ENCODE peak calls at places on chromosome 22, in five cellular contexts. B, W, K, E and H are unnamed samples.

GRCh38 chr22:24542641-24543040 is 12.3 kb downstream of the GUCD1 start:
- ATAC-seq in B (no peak), W (no peak), K (no peak), E (no peak), H (no peak)

GRCh38 chr22:46007848-46008261 is 30.9 kb upstream of the WNT7B start:
- ATAC-seq in B (no peak), W (no peak), K (no peak), E (no peak), H (peak; percentile 83)

GRCh38 chr22:33599596-33599995 is 320.7 kb downstream of the LARGE1 start:
- ATAC-seq in B (no peak), W (no peak), K (no peak), E (no peak), H (no peak)

GRCh38 chr22:41260871-41261270 is 20.1 kb upstream of the CHADL start:
- ATAC-seq in B (no peak), W (no peak), K (no peak), E (no peak), H (no peak)

GRCh38 chr22:45612940-45613339 is 58.7 kb upstream of the ATXN10 start:
- ATAC-seq in B (no peak), W (no peak), K (no peak), E (no peak), H (peak; percentile 8)

GRCh38 chr22:23696326-23696851 is 5.6 kb downstream of the RGL4 start:
- ATAC-seq in B (no peak), W (peak; percentile 98), K (no peak), E (no peak), H (no peak)

GRCh38 chr22:47095395-47096122 is 333.1 kb downstream of the TBC1D22A start:
- ATAC-seq in B (no peak), W (no peak), K (no peak), E (no peak), H (no peak)

GRCh38 chr22:22111267-22111751 is 128.7 kb upstream of the TOP3B start:
- ATAC-seq in B (peak; percentile 36), W (peak; percentile 90), K (peak; percentile 76), E (peak; percentile 81), H (no peak)

GRCh38 chr22:46112405-46112804 is 37.9 kb upstream of the PPARA start:
- ATAC-seq in B (no peak), W (no peak), K (no peak), E (no peak), H (no peak)

GRCh38 chr22:24831678-24832077 is 25.7 kb downstream of the SGSM1 start:
- ATAC-seq in B (no peak), W (no peak), K (no peak), E (no peak), H (no peak)

GRCh38 chr22:45551310-45552016 is 48.8 kb downstream of the FBLN1 start:
- ATAC-seq in B (no peak), W (no peak), K (no peak), E (no peak), H (no peak)

GRCh38 chr22:30007361-30007760 is 72.9 kb upstream of the HORMAD2 start:
- ATAC-seq in B (no peak), W (no peak), K (no peak), E (no peak), H (no peak)

GRCh38 chr22:25970348-25970995 is 198.8 kb upstream of the SEZ6L start:
- ATAC-seq in B (no peak), W (no peak), K (no peak), E (no peak), H (no peak)

GRCh38 chr22:25053153-25053805 is 100.8 kb downstream of the KIAA1671 start:
- ATAC-seq in B (no peak), W (no peak), K (no peak), E (no peak), H (no peak)

GRCh38 chr22:40874016-40874415 is 12.1 kb upstream of the DNAJB7 start:
- ATAC-seq in B (no peak), W (no peak), K (no peak), E (no peak), H (no peak)

GRCh38 chr22:34427436-34427835 is 507.2 kb upstream of the LARGE1 start:
- ATAC-seq in B (no peak), W (no peak), K (no peak), E (no peak), H (no peak)

GRCh38 chr22:10741210-10741609 is 4786.8 kb upstream of the OR11H1 start:
- ATAC-seq in B (peak; percentile 18), W (no peak), K (peak; percentile 39), E (no peak), H (no peak)

GRCh38 chr22:35605787-35606492 is 11.2 kb downstream of the MB start:
- ATAC-seq in B (no peak), W (no peak), K (no peak), E (no peak), H (no peak)

GRCh38 chr22:26194877-26195276 is 25.6 kb downstream of the SEZ6L start:
- ATAC-seq in B (no peak), W (no peak), K (no peak), E (no peak), H (no peak)

GRCh38 chr22:41360126-41360525 is 21.6 kb upstream of the TEF start:
- ATAC-seq in B (peak; percentile 90), W (no peak), K (no peak), E (peak; percentile 44), H (no peak)

GRCh38 chr22:38732251-38732815 is 23.5 kb downstream of the SUN2 start:
- ATAC-seq in B (no peak), W (no peak), K (no peak), E (no peak), H (peak; percentile 14)

GRCh38 chr22:48619721-48620120 is 1208.0 kb downstream of the BRD1 start:
- ATAC-seq in B (no peak), W (no peak), K (no peak), E (no peak), H (no peak)

GRCh38 chr22:40951795-40952602 is 821 bp downstream of the RBX1 start:
- ATAC-seq in B (peak; percentile 8), W (peak; percentile 32), K (peak; percentile 29), E (peak; percentile 31), H (no peak)

GRCh38 chr22:22788460-22789037 is 99.1 kb upstream of the IGLL5 start:
- ATAC-seq in B (peak; percentile 41), W (no peak), K (peak; percentile 50), E (peak; percentile 43), H (no peak)

GRCh38 chr22:44091021-44091721 is 67.1 kb downstream of the PARVB start:
- ATAC-seq in B (peak; percentile 71), W (peak; percentile 26), K (no peak), E (peak; percentile 76), H (no peak)
- TF ChIP-seq CTCF in B (no peak), W (no peak), K (no peak), E (no peak), H (no peak)

GRCh38 chr22:19755145-19755710 is 5.3 kb upstream of the TBX1 start:
- ATAC-seq in B (no peak), W (no peak), K (no peak), E (no peak), H (no peak)

GRCh38 chr22:19757140-19757984 is 3.2 kb upstream of the TBX1 start:
- ATAC-seq in B (peak; percentile 23), W (peak; percentile 76), K (peak; percentile 5), E (peak; percentile 45), H (no peak)

GRCh38 chr22:19754701-19755144 is 5.9 kb upstream of the TBX1 start:
- ATAC-seq in B (no peak), W (no peak), K (no peak), E (no peak), H (no peak)

GRCh38 chr22:19756288-19757128 is 4.1 kb upstream of the TBX1 start:
- ATAC-seq in B (peak; percentile 64), W (peak; percentile 87), K (peak; percentile 87), E (peak; percentile 81), H (no peak)

DNA sequence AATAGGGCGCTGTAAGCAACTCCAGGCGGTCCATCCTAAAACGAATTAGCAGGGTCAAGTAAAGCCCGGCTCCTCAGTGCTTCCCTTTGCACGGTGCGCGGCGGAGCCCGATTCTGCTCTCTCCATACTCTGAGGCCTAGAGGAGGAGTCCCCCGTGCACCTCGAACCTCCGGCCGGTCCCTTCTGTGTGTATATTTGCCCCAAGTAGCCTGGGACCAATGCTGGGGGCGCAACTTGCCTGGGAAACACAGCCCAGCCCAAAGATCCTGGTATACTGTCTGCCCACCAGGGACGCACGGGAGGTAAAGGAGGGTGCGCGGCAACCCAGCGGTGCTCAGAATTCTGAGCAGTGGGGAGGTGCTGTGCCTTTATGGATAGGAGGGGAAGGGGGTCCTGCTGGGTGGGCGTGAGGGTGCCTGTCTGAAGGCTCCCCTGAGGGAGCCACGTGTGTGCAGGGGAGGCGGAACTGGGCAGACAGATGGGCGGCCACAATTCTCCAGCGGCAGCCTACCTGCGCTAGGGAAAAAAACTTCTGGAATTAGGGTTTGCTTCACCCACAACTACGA is 4.8 kb upstream of the TBX1 start:
- ATAC-seq in B (peak; percentile 13), W (no peak), K (no peak), E (no peak), H (no peak)
- H3K4me3 ChIP-seq in B (no peak overlapping the region), W (no peak overlapping the region), K (no peak overlapping the region), E (no peak overlapping the region), H (no peak overlapping the region)

GRCh38 chr22:31302021-31302420 is 9.7 kb upstream of the PIK3IP1 start:
- ATAC-seq in B (no peak), W (no peak), K (no peak), E (no peak), H (no peak)
- TF ChIP-seq EP300 in B (no peak), W (no peak), K (no peak), E (no peak), H (no peak)

DNA sequence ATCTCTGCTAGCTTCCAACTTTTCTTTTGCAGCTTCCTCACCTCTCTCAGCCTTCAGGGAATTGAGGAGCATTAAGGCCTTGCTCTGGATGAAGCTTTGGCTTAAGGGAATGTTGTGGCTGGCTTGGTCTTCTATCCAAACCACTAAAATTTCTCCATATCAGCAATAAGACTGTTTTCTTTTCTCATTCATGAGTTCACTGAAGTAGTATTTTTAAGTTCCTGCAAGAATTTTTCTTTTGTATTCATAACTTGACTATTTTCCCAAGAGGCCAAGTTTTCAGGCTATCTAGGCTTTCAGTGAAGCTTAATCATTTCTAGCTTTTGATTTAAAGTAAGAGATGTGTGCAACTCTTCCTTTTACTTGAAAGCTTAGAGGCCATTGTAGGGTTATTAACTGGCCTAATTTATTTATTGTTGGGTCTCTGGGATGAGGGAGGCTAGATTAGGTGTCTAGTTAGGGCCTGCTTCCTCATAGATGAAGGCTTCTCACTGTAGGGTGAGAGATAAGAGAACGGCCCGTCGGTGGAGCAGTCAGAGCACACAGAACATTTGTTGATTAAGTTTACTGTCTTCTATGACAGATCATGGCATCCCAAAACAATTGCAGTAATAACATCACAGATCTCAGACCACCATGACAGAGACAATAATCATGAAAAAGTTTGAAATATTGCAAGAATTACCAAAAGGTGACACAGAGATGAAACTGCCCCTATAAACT is 33.2 kb downstream of the CSF2RB start:
- ATAC-seq in B (no peak), W (peak; percentile 68), K (no peak), E (no peak), H (no peak)
- TF ChIP-seq CTCF in B (no peak), W (peak; percentile 21), K (peak; percentile 16), E (no peak), H (no peak)

DNA sequence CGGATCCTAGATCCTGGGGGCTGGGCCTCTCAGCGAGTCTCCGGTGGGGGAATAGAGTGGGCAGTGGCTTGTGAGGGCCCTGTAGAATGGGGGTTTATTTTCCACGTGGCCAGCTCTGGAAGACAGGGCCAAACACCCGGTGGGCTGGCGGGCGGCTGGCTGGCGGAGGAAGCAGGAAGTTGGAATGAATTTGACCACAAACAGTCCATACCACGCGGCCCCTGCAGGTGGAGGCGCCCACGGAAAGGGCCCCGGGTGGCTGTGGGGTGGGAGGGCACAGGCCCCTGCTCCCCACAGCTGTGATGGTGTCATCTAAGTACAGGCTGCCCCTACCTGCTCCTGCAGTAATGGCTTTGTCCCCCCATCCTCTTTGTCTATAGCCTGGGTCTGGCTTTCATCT is 15.1 kb downstream of the MCAT start:
- ATAC-seq in B (no peak), W (no peak), K (no peak), E (no peak), H (no peak)
- H3K4me3 ChIP-seq in B (no peak overlapping the region), W (no peak overlapping the region), K (no peak overlapping the region), E (no peak overlapping the region), H (no peak overlapping the region)